ENCODE peak calls at places on chromosomes 2 and 18, in six cellular contexts. R, S, H, O, V and A are unnamed samples.

GRCh38 chr18:70892381-70892780 is 603.5 kb downstream of the SOCS6 start:
- DNase-seq in H (no peak), V (no peak), S (no peak), R (no peak), O (no peak), A (no peak)

GRCh38 chr18:58545338-58546096 is 83.4 kb downstream of the ALPK2 start:
- DNase-seq in O (no peak), R (no peak), S (no peak), H (no peak), V (no peak), A (no peak)

GRCh38 chr2:95670167-95670566 is 78.4 kb downstream of the TRIM43 start:
- DNase-seq in S (no peak), O (no peak), V (no peak), R (peak; percentile 70), H (no peak), A (no peak)

GRCh38 chr18:59697236-59697932 is at the start of gene CCBE1:
- DNase-seq in S (peak; percentile 88), R (peak; percentile 71), H (peak; percentile 82), O (no peak), V (peak; percentile 42), A (peak; percentile 60)

GRCh38 chr2:63424329-63425078 is 163.8 kb downstream of the WDPCP start:
- DNase-seq in H (no peak), O (peak; percentile 87), R (peak; percentile 41), S (no peak), V (peak; percentile 9), A (no peak)

GRCh38 chr18:7817596-7817995 is 250.5 kb downstream of the PTPRM start:
- DNase-seq in R (no peak), S (no peak), O (no peak), V (no peak), H (no peak), A (no peak)

GRCh38 chr2:37472959-37473358 is 128.5 kb downstream of the QPCT start:
- DNase-seq in S (peak; percentile 67), O (no peak), H (no peak), V (no peak), R (peak; percentile 81), A (no peak)

GRCh38 chr2:127181851-127182250 is 38.2 kb downstream of the CYP27C1 start:
- DNase-seq in H (no peak), S (no peak), O (no peak), V (no peak), R (no peak), A (no peak)

GRCh38 chr2:182302174-182302573 is 124.7 kb downstream of the PDE1A start:
- DNase-seq in S (no peak), V (no peak), O (no peak), R (peak; percentile 90), H (no peak), A (no peak)

GRCh38 chr18:58497845-58498244 is 131.0 kb downstream of the ALPK2 start:
- DNase-seq in S (no peak), H (no peak), O (no peak), R (peak; percentile 48), V (no peak), A (no peak)

DNA sequence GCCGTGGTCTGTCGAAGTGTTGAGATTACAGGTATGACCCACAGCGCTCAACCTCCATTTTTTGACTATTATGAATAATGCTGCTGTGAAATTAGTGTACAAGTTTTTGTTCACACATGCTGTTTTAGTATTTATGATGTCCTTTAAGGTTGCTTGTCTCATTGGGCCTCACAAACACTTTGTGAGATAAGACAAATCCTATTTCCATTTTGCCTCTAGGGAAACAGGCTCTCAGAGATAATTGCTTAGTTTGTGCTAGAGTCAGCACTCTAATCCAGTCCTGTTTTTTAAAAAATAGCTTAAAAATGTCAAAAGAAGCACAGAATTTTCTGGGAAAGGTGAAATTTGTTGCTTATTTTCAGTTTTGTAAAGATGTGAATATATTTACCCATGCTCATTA is 43.3 kb upstream of the CUL3 start:
- DNase-seq in H (no peak), O (no peak), V (no peak), S (no peak), R (no peak), A (no peak)
- H3K4me3 ChIP-seq in H (no peak overlapping the region), O (no peak overlapping the region), V (no peak overlapping the region), S (no peak overlapping the region), R (no peak overlapping the region), A (no peak overlapping the region)

DNA sequence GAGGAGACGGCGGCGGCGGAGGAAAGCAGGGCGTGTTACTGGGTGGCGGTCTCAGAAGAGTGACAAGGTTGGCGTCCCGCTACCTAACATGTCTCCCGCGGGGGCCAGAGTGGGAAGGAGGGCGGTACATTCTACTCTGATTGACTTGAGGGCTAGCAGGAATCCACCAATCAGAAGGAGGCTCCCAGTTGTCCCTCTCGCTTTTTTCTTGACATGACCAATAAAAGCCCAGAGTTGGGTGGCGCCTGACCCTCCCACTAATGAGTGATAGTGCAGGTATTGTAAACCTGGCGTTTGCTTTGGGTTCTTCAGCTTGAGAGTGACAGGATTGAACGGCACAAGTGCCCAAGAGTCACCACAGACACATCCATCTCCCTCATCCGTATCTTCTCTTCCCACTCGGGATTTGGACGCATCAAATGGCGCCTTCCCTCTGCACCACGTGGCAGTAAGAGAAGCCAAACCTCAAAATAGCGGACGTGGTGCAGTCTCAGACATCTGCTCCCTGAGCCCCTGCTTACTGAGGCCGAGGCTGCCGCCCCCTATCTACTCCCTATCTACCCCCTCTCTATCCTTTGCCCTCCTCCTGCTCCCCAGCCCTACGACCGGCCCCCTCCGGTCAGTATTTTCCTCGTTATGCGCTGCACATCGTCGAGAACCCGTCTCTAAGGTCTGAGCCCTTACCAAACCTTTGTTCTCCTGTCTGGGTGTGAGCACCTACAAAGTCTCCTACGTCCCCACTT is 746 bp upstream of the FAM161A start:
- DNase-seq in R (peak; percentile 97), V (peak; percentile 97), O (peak; percentile 97), H (peak; percentile 80), S (peak; percentile 88), A (peak; percentile 89)
- TF ChIP-seq CTCF in R (no peak), V (no peak), O (peak; percentile 8), H (no peak), S (no peak), A (no peak)

DNA sequence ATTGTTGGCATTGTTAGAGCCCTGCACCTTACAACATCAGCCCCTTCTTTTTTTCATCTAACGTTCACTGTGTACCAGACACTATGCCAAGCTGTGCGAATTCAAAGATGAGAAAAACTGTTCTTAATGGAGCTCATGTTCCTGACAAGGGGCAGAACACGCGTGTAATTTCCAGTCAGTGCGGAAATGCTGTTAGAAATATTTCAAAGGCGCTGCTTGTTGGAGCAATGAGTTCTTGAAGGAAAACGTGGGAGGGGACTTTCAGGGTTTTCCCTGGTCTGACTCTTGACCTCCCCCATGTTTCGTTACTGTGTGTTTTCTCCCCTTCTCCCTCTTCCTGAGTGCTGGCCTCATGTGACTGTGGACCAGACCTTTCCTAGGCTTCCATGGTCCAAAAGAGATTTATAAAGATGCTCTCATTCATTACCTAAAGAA is 1.5 kb downstream of the MTHFD2 start:
- DNase-seq in O (no peak), R (peak; percentile 12), V (no peak), H (no peak), S (no peak), A (no peak)
- H3K27ac ChIP-seq in O (peak overlapping the region; percentile 98), R (peak overlapping the region; percentile 86), V (peak overlapping the region; percentile 95), H (no peak overlapping the region), S (peak overlapping the region; percentile 94), A (no peak overlapping the region)

DNA sequence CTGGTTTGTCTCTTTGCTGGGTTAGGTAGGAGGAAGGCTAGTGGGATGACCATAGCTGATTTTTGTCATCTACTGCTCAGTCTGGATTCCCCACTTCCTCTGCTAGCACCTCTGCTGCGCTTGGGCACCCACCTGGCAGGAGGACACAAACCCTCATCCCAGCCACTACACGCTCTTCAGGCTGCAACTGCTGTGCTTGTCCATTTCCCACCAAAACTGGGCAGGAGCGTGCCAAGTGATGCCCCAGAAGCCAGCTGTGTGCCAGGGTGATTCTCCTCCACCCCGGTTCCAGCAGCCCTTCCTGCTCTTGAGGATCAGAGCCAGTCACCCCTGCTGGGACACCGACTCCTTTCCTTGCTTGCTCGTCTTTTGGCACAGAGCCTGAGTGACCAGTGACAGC is 15.7 kb upstream of the PER2 start:
- DNase-seq in V (no peak), R (no peak), S (peak; percentile 47), O (no peak), H (no peak), A (peak; percentile 38)
- H3K4me3 ChIP-seq in V (no peak overlapping the region), R (no peak overlapping the region), S (no peak overlapping the region), O (no peak overlapping the region), H (no peak overlapping the region), A (no peak overlapping the region)

GRCh38 chr2:139033300-139033699 is 253.1 kb upstream of the NXPH2 start:
- DNase-seq in R (no peak), V (no peak), O (no peak), H (no peak), S (no peak), A (no peak)

GRCh38 chr2:139034064-139034463 is 253.9 kb upstream of the NXPH2 start:
- DNase-seq in V (no peak), H (no peak), O (no peak), S (no peak), R (no peak), A (no peak)

DNA sequence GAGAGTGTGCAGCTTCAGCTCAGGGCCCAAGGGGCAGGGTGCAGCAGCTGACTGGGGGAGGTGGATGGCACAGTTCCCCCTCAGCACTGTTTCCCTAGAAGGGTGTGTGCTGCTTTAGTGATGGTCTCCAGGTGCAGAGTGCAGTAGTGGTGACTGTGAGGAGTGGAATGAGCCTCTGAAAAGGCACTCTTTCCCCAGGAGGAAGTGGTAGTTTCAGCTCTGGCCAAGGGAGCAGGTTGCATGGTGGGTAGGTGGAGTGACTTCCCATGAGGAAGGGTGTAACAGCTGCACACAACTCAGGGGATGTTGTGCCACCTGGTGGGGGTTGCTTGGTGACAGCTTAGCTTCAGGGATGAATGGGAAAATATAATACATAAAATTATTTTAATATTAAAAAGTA is 251.5 kb upstream of the NXPH2 start:
- DNase-seq in O (peak; percentile 69), S (no peak), R (no peak), H (no peak), V (no peak), A (no peak)
- TF ChIP-seq CTCF in O (peak; percentile 35), S (no peak), R (no peak), H (no peak), V (no peak), A (peak; percentile 10)